ENCODE peak calls at places on chromosomes 5 and 9, in seven cellular contexts. Y, N, R, D, P, Z and H are unnamed samples.

GRCh38 chr9:2453701-2454100 is 167.9 kb upstream of the VLDLR start:
- DNase-seq in R (no peak), Z (no peak), N (no peak), D (no peak), Y (no peak), P (no peak), H (no peak)

GRCh38 chr9:97705354-97705950 is 8.3 kb upstream of the XPA start:
- DNase-seq in N (no peak), D (no peak), Z (no peak), P (no peak), R (no peak), Y (no peak), H (no peak)

GRCh38 chr5:68628082-68628796 is 412.7 kb downstream of the PIK3R1 start:
- DNase-seq in Z (no peak), N (no peak), Y (no peak), P (no peak), R (no peak), D (no peak), H (no peak)

GRCh38 chr5:137070521-137070920 is 428.6 kb downstream of the SPOCK1 start:
- DNase-seq in N (no peak), D (no peak), Z (no peak), Y (no peak), R (no peak), P (no peak), H (no peak)

GRCh38 chr5:103402861-103403260 is 144.3 kb downstream of the MACIR start:
- DNase-seq in Y (no peak), D (no peak), N (no peak), Z (peak), P (no peak), R (no peak), H (no peak)

GRCh38 chr5:173057062-173057924 is 1.1 kb downstream of the CREBRF start:
- DNase-seq in Z (peak), Y (peak), D (peak), N (peak), R (peak), P (peak), H (peak)

GRCh38 chr5:121430538-121430937 is 421.1 kb upstream of the FTMT start:
- DNase-seq in D (no peak), N (no peak), R (no peak), P (no peak), Y (no peak), Z (no peak), H (no peak)

GRCh38 chr9:132479733-132480132 is 69.7 kb downstream of the CFAP77 start:
- DNase-seq in Z (no peak), D (no peak), P (no peak), R (no peak), N (no peak), Y (no peak), H (no peak)

GRCh38 chr5:179190851-179191505 is 130.8 kb downstream of the ZNF354C start:
- DNase-seq in R (peak), P (no peak), Z (no peak), Y (no peak), N (no peak), D (no peak), H (no peak)

GRCh38 chr5:10059611-10060379 is 189.9 kb downstream of the ATPSCKMT start:
- DNase-seq in P (no peak), Y (no peak), D (no peak), R (no peak), N (no peak), Z (no peak), H (no peak)

GRCh38 chr5:176754376-176754942 is 55.9 kb upstream of the UNC5A start:
- DNase-seq in Z (no peak), P (no peak), R (no peak), Y (no peak), N (no peak), D (no peak), H (no peak)

GRCh38 chr9:87379300-87379699 is 118.4 kb upstream of the DAPK1 start:
- DNase-seq in D (no peak), Y (no peak), R (no peak), N (no peak), P (no peak), Z (no peak), H (no peak)

GRCh38 chr9:15482146-15482545 is 28.6 kb downstream of the PSIP1 start:
- DNase-seq in R (no peak), Y (no peak), D (no peak), Z (no peak), N (no peak), P (no peak), H (no peak)

GRCh38 chr9:108534741-108535140 is 321.0 kb downstream of the ACTL7B start:
- DNase-seq in N (no peak), P (peak), Y (no peak), Z (no peak), D (no peak), R (no peak), H (peak)

GRCh38 chr5:2093859-2094615 is 211.3 kb upstream of the IRX4 start:
- DNase-seq in N (no peak), Y (no peak), P (no peak), Z (no peak), D (no peak), R (no peak), H (no peak)

GRCh38 chr9:4642351-4642750 is 19.7 kb upstream of the PLPP6 start:
- DNase-seq in P (no peak), D (no peak), Z (no peak), R (no peak), Y (no peak), N (no peak), H (no peak)

GRCh38 chr9:78443946-78444345 is 147.0 kb downstream of the PSAT1 start:
- DNase-seq in Z (no peak), R (no peak), P (no peak), D (no peak), Y (no peak), N (no peak), H (no peak)

GRCh38 chr5:155728146-155728856 is 598.7 kb upstream of the SGCD start:
- DNase-seq in P (no peak), Y (peak), N (no peak), R (peak), Z (peak), D (no peak), H (no peak)

GRCh38 chr9:33913541-33913940 is 96.6 kb downstream of the UBE2R2 start:
- DNase-seq in N (no peak), R (no peak), D (no peak), P (no peak), Z (no peak), Y (no peak), H (no peak)

GRCh38 chr9:128215491-128216404 is 12.6 kb downstream of the DNM1 start:
- DNase-seq in P (no peak), Z (no peak), N (no peak), Y (no peak), D (no peak), R (no peak), H (peak)

GRCh38 chr9:92455217-92455616 is 27.1 kb downstream of the ASPN start:
- DNase-seq in Y (no peak), N (no peak), R (peak), D (no peak), Z (no peak), P (no peak), H (no peak)

GRCh38 chr9:117549444-117549843 is 134.6 kb upstream of the ASTN2 start:
- DNase-seq in D (peak), N (no peak), P (no peak), Y (no peak), Z (no peak), R (peak), H (no peak)

GRCh38 chr5:30385754-30386153 is 807.7 kb upstream of the CDH6 start:
- DNase-seq in P (no peak), R (no peak), Y (no peak), N (no peak), D (no peak), Z (no peak), H (no peak)

GRCh38 chr9:22055090-22055489 is 46.0 kb upstream of the CDKN2B start:
- DNase-seq in Z (no peak), R (no peak), P (no peak), Y (no peak), N (no peak), D (no peak), H (no peak)

GRCh38 chr9:107750741-107751521 is 261.4 kb upstream of the KLF4 start:
- DNase-seq in R (no peak), Y (peak), D (no peak), P (peak), N (peak), Z (peak), H (peak)

GRCh38 chr5:6348476-6349000 is 29.8 kb downstream of the MED10 start:
- DNase-seq in N (no peak), R (no peak), P (no peak), Y (no peak), Z (no peak), D (no peak), H (no peak)

GRCh38 chr9:121650220-121651013 is 1.0 kb upstream of the DAB2IP start:
- DNase-seq in Z (peak), R (peak), Y (peak), D (peak), P (no peak), N (peak), H (no peak)

GRCh38 chr9:128275198-128276007 is at the start of gene GOLGA2:
- DNase-seq in Z (no peak), P (peak), D (no peak), R (peak), N (no peak), Y (no peak), H (peak)

GRCh38 chr5:15518786-15519185 is 18.8 kb downstream of the FBXL7 start:
- DNase-seq in Y (no peak), Z (no peak), P (no peak), N (no peak), R (no peak), D (no peak), H (no peak)

GRCh38 chr5:148176480-148176879 is 8.1 kb downstream of the SPINK14 start:
- DNase-seq in D (no peak), Z (no peak), N (no peak), R (no peak), Y (no peak), P (no peak), H (no peak)

GRCh38 chr9:27717991-27718390 is 144.7 kb upstream of the C9orf72 start:
- DNase-seq in Z (no peak), R (no peak), N (no peak), Y (no peak), D (no peak), P (no peak), H (no peak)

GRCh38 chr5:84168841-84169240 is 215.8 kb downstream of the EDIL3 start:
- DNase-seq in R (no peak), D (no peak), Z (no peak), N (no peak), P (no peak), Y (no peak), H (no peak)

GRCh38 chr5:40834391-40834848 is 602 bp downstream of the RPL37 start:
- DNase-seq in R (no peak), P (no peak), Y (no peak), D (no peak), N (no peak), Z (no peak), H (no peak)

GRCh38 chr5:35047785-35048404 is at the start of gene AGXT2:
- DNase-seq in P (no peak), R (no peak), Y (no peak), N (no peak), D (no peak), Z (no peak), H (no peak)

GRCh38 chr9:15293727-15294405 is 13.2 kb downstream of the TTC39B start:
- DNase-seq in P (no peak), Z (no peak), D (peak), N (no peak), R (no peak), Y (no peak), H (no peak)